ENCODE peak calls at places on chromosomes 4 and X, in seven cellular contexts. X, A, H, Q, Y, S and E are unnamed samples.

GRCh38 chr4:111136438-111136837 is 513.6 kb upstream of the PITX2 start:
- DNase-seq in X (no peak), A (no peak), H (no peak), Q (peak; percentile 38), Y (no peak), S (no peak), E (no peak)

GRCh38 chrX:26032141-26032917 is 105.8 kb upstream of the MAGEB18 start:
- DNase-seq in X (no peak), A (no peak), H (no peak), Q (peak; percentile 50), Y (no peak), S (no peak), E (no peak)

GRCh38 chr4:129446074-129446473 is 350.1 kb downstream of the C4orf33 start:
- DNase-seq in X (no peak), A (no peak), H (peak; percentile 20), Q (no peak), Y (no peak), S (no peak), E (no peak)

GRCh38 chrX:123222920-123223319 is 38.8 kb downstream of the GRIA3 start:
- DNase-seq in X (no peak), A (no peak), H (no peak), Q (no peak), Y (no peak), S (no peak), E (no peak)

GRCh38 chr4:117225441-117225840 is 140.1 kb upstream of the TRAM1L1 start:
- DNase-seq in X (no peak), A (no peak), H (no peak), Q (no peak), Y (no peak), S (peak; percentile 7), E (no peak)

GRCh38 chr4:141899103-141899502 is 262.7 kb downstream of the IL15 start:
- DNase-seq in X (no peak), A (no peak), H (no peak), Q (no peak), Y (no peak), S (no peak), E (no peak)

GRCh38 chr4:80116516-80116915 is 43.5 kb upstream of the ANTXR2 start:
- DNase-seq in X (no peak), A (no peak), H (no peak), Q (no peak), Y (no peak), S (no peak), E (no peak)

GRCh38 chr4:153151535-153152452 is 52.4 kb upstream of the TRIM2 start:
- DNase-seq in X (peak; percentile 93), A (peak; percentile 89), H (no peak), Q (peak; percentile 67), Y (no peak), S (peak; percentile 92), E (no peak)

GRCh38 chr4:22556411-22556969 is 40.6 kb upstream of the ADGRA3 start:
- DNase-seq in X (peak; percentile 54), A (no peak), H (no peak), Q (no peak), Y (no peak), S (no peak), E (no peak)

GRCh38 chr4:40967550-40967949 is 217.8 kb downstream of the NSUN7 start:
- DNase-seq in X (no peak), A (no peak), H (no peak), Q (no peak), Y (no peak), S (no peak), E (no peak)

DNA sequence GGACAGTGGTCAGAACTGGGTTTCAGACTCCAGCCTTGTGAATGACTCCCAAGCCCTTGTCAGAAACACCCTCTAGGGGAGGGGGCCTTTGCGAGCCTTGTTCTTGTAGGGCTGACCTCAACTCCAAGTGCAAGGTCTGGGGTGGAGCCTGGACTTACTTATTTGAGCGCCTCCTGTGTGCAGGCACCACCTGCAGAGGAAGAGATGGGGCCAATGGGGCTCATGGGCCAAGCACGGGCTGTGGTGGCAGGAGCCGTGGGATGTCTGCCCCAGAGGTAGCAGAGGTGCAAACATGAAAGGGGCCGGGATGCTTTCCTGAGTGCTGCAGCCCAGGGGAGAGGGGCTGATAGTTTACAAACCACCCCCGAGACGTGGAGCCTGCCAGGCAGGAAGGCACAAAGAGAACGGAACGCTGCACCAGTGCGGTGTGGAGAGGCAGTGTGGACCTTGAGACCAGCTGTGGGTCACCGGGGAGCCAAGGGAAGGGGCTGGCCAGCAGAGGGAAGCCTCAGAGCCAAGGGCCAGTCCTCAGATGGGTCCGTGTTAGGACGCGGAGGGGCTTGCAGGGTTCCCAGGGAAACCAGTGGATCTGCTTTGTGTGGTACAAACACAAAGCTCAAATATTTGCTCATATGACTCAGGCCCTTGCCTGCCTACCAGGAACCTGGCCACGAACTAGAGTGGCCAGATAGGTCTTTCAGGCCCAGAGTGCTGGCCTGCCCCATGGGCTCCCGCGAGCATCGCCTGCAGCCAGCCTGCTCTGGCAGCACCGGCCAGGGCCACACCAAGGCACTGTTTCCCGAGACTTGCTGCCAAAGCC is 8.7 kb upstream of the TADA2B start:
- DNase-seq in X (no peak), A (peak; percentile 80), H (peak; percentile 22), Q (peak; percentile 78), Y (no peak), S (peak; percentile 78), E (no peak)
- TF ChIP-seq CTCF in X (no peak), A (no peak), H (no peak), Q (no peak), Y (no peak), S (no peak), E (no peak)

GRCh38 chr4:25939330-25939729 is 25.3 kb downstream of the SMIM20 start:
- DNase-seq in X (no peak), A (no peak), H (no peak), Q (no peak), Y (no peak), S (no peak), E (no peak)
- TF ChIP-seq CTCF in X (no peak), A (no peak), H (no peak), Q (no peak), Y (no peak), S (no peak), E (no peak)

DNA sequence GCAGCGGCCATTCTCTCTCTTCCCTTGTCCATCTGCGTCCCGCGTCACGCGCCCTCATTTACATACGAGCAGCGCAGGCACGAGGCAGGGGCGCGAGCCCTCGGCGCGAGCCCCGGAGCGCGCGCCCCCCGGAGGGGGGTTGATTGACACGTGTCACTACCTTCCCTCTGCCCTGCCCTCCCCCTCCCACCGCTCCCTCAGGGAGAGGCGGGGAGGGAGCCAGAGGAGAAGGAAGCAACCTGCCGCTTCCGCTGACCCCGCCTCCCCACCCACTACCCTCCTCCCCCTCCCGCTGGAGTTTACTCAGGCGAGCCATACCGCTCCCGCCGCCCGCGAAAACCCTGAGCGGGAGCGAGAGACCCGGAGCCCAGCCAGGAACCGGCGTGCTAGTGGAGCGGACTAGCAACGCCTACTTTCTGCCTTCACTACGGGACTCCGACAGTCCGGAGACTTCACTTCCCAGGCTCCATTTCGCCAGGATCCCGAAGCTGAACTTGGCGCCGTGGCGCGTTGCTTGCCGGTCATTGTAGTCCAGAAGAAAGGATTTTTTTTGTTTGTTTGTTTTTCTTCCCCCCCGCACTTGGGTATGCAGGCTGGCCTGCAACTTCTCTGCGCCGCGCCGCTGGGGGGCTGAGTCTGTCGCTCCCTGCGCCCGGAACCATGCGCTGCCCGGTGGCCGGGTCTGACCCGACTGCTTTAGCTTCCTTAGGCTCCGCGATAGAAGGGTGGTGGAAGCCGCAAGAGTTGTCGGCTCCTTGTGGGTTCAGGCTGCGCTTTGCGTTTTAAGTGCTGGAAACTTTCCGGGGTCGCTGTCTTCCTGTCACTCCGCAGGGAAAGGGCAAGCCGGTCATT is at the start of gene LCORL:
- DNase-seq in X (peak; percentile 95), A (peak; percentile 98), H (peak; percentile 87), Q (peak; percentile 98), Y (peak; percentile 88), S (peak; percentile 97), E (peak; percentile 77)
- TF ChIP-seq CTCF in X (no peak), A (peak; percentile 19), H (no peak), Q (no peak), Y (no peak), S (peak; percentile 5), E (no peak)

GRCh38 chr4:109930469-109930868 is 17.8 kb downstream of the EGF start:
- DNase-seq in X (no peak), A (no peak), H (no peak), Q (no peak), Y (no peak), S (no peak), E (no peak)

GRCh38 chr4:109925396-109925795 is 12.7 kb downstream of the EGF start:
- DNase-seq in X (no peak), A (no peak), H (no peak), Q (no peak), Y (no peak), S (no peak), E (no peak)

GRCh38 chr4:109928327-109929045 is 15.8 kb downstream of the EGF start:
- DNase-seq in X (no peak), A (no peak), H (no peak), Q (no peak), Y (no peak), S (no peak), E (no peak)

GRCh38 chr4:109930872-109931271 is 18.2 kb downstream of the EGF start:
- DNase-seq in X (no peak), A (no peak), H (no peak), Q (no peak), Y (no peak), S (no peak), E (no peak)

DNA sequence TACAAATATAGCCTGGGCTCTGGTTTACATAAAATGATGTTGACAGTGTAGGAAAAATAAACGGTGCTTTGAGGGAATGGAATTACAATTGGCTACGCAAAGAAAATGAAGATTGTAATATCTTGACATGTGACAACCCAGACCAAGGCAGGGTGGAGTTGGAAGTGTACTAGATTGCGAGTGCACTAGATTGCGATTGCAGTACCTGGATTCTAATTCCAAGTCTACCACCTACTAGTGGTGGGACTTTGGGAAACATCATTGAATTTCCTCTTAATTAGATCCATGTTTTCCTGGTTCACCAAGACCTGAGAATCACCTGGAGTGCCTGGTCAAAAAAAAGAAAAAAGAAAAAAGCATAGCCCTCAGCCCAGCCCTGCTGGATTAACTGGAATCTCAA is 18.6 kb downstream of the EGF start:
- DNase-seq in X (no peak), A (no peak), H (no peak), Q (no peak), Y (no peak), S (no peak), E (no peak)
- TF ChIP-seq CTCF in X (no peak), A (no peak), H (no peak), Q (no peak), Y (no peak), S (no peak), E (no peak)

GRCh38 chrX:49071877-49072711 is 1.7 kb downstream of the PRAF2 start:
- DNase-seq in X (peak; percentile 72), A (peak; percentile 89), H (no peak), Q (peak; percentile 77), Y (no peak), S (peak; percentile 10), E (peak; percentile 49)

GRCh38 chrX:49075347-49075746 is 1.5 kb upstream of the PRAF2 start:
- DNase-seq in X (no peak), A (no peak), H (no peak), Q (no peak), Y (no peak), S (no peak), E (no peak)

GRCh38 chrX:49072712-49073095 is 1.1 kb downstream of the PRAF2 start:
- DNase-seq in X (no peak), A (no peak), H (no peak), Q (no peak), Y (no peak), S (no peak), E (no peak)

GRCh38 chrX:49070988-49071387 is 2.8 kb downstream of the PRAF2 start:
- DNase-seq in X (no peak), A (no peak), H (no peak), Q (no peak), Y (no peak), S (no peak), E (no peak)

GRCh38 chrX:49073641-49074575 is at the start of gene PRAF2:
- DNase-seq in X (peak; percentile 92), A (peak; percentile 95), H (peak; percentile 94), Q (peak; percentile 91), Y (peak; percentile 60), S (peak; percentile 93), E (peak; percentile 78)
- TF ChIP-seq CTCF in X (no peak), A (no peak), H (no peak), Q (no peak), Y (no peak), S (no peak), E (no peak)